ENCODE peak calls at places on chromosome 22, in five cellular contexts. L is ovary, D is cardiac muscle cell, Z is tibial nerve, X is right lobe of liver. M is an unnamed sample. For H3K9me3, the result is how much of the 10 kb centered on the place peaks cover.

GRCh38 chr22:39248254-39248653 is 3.5 kb upstream of the PDGFB start:
- DNase-seq in D (no peak), X (no peak), Z (no peak), L (no peak), M (no peak)

GRCh38 chr22:22446527-22446926 is 62.0 kb downstream of the ZNF280B start:
- DNase-seq in Z (no peak), D (peak), L (no peak), X (no peak), M (no peak)

GRCh38 chr22:17997456-17997855 is 26.9 kb downstream of the MICAL3 start:
- DNase-seq in L (no peak), X (no peak), D (no peak), Z (no peak), M (no peak)

GRCh38 chr22:17065433-17065832 is 19.4 kb upstream of the IL17RA start:
- DNase-seq in D (no peak), L (no peak), Z (no peak), X (no peak), M (no peak)

GRCh38 chr22:38284042-38284402 is 11.2 kb upstream of the TMEM184B start:
- DNase-seq in Z (no peak), D (peak), L (no peak), X (no peak), M (no peak)

GRCh38 chr22:24156915-24157782 is 24.1 kb upstream of the SUSD2 start:
- DNase-seq in L (peak), D (peak), Z (peak), X (peak), M (peak)

GRCh38 chr22:44709881-44710400 is 7.9 kb downstream of the PRR5 start:
- DNase-seq in Z (no peak), L (no peak), X (no peak), D (no peak), M (no peak)

GRCh38 chr22:29299136-29299900 is 7.1 kb upstream of the GAS2L1 start:
- DNase-seq in X (no peak), D (no peak), L (peak), Z (no peak), M (no peak)

GRCh38 chr22:33492210-33492651 is 428.0 kb downstream of the LARGE1 start:
- DNase-seq in Z (no peak), D (no peak), X (no peak), L (no peak), M (no peak)

GRCh38 chr22:18050065-18050464 is 25.7 kb upstream of the MICAL3 start:
- DNase-seq in Z (no peak), D (no peak), X (no peak), L (no peak), M (no peak)

GRCh38 chr22:47918276-47918928 is 1156.0 kb downstream of the TBC1D22A start:
- DNase-seq in X (no peak), D (no peak), L (no peak), Z (no peak), M (no peak)

GRCh38 chr22:37010976-37011375 is 8.3 kb downstream of the TST start:
- DNase-seq in Z (no peak), L (no peak), D (no peak), X (peak), M (no peak)

GRCh38 chr22:33747576-33748180 is 172.6 kb downstream of the LARGE1 start:
- DNase-seq in Z (no peak), X (no peak), L (no peak), D (no peak), M (peak)

GRCh38 chr22:42326301-42326700 is 55.8 kb upstream of the TCF20 start:
- DNase-seq in D (no peak), L (no peak), Z (no peak), X (no peak), M (no peak)

GRCh38 chr22:39237276-39238123 is 7.3 kb downstream of the PDGFB start:
- DNase-seq in Z (no peak), X (no peak), D (no peak), L (no peak), M (no peak)

GRCh38 chr22:36470162-36470993 is 11.1 kb downstream of the TXN2 start:
- DNase-seq in X (peak), L (peak), Z (peak), D (peak), M (peak)

GRCh38 chr22:30362632-30363281 is 6.0 kb downstream of the CCDC157 start:
- DNase-seq in L (no peak), X (no peak), D (no peak), Z (no peak), M (no peak)

GRCh38 chr22:29756341-29756740 is 10.5 kb downstream of the ZMAT5 start:
- DNase-seq in Z (no peak), D (no peak), X (no peak), L (no peak), M (no peak)

GRCh38 chr22:49328076-49328475 is 499.6 kb downstream of the BRD1 start:
- DNase-seq in Z (no peak), D (no peak), X (no peak), L (no peak), M (no peak)

GRCh38 chr22:49326558-49326957 is 501.1 kb downstream of the BRD1 start:
- DNase-seq in X (no peak), D (no peak), Z (no peak), L (no peak), M (no peak)

GRCh38 chr22:49328630-49329405 is 498.9 kb downstream of the BRD1 start:
- DNase-seq in X (no peak), L (no peak), D (no peak), Z (no peak), M (no peak)

GRCh38 chr22:49325531-49326395 is 501.9 kb downstream of the BRD1 start:
- DNase-seq in L (no peak), X (no peak), D (no peak), Z (no peak), M (no peak)

GRCh38 chr22:49327411-49327810 is 500.3 kb downstream of the BRD1 start:
- DNase-seq in Z (no peak), X (no peak), L (no peak), D (no peak), M (no peak)
- H3K9me3 ChIP-seq in Z (under half), X (under half), L (under half), D (under half), M (under half)

GRCh38 chr22:20510811-20511577 is 3.6 kb downstream of the MED15 start:
- DNase-seq in L (no peak), X (no peak), D (no peak), Z (no peak), M (no peak)

GRCh38 chr22:20509344-20510047 is 2.1 kb downstream of the MED15 start:
- DNase-seq in Z (peak), X (no peak), D (peak), L (peak), M (peak)

GRCh38 chr22:20506543-20507252 is 712 bp upstream of the MED15 start:
- DNase-seq in L (no peak), X (no peak), Z (no peak), D (no peak), M (no peak)

GRCh38 chr22:20507253-20508066 is at the start of gene MED15:
- DNase-seq in X (peak), L (peak), D (peak), Z (peak), M (peak)

GRCh38 chr22:20508815-20509271 is 1.4 kb downstream of the MED15 start:
- DNase-seq in Z (no peak), X (no peak), L (no peak), D (no peak), M (no peak)
- H3K4me3 ChIP-seq in Z (peak), X (peak), L (peak), D (peak), M (no peak)

GRCh38 chr22:27832606-27833005 is 31.1 kb upstream of the MN1 start:
- DNase-seq in L (no peak), D (no peak), Z (no peak), X (peak), M (no peak)

GRCh38 chr22:27836181-27836580 is 34.6 kb upstream of the MN1 start:
- DNase-seq in Z (no peak), X (no peak), L (no peak), D (no peak), M (no peak)

GRCh38 chr22:27834364-27835185 is 33.0 kb upstream of the MN1 start:
- DNase-seq in D (no peak), X (peak), Z (no peak), L (no peak), M (no peak)

GRCh38 chr22:27835446-27835845 is 33.9 kb upstream of the MN1 start:
- DNase-seq in X (no peak), L (no peak), D (peak), Z (no peak), M (no peak)

GRCh38 chr22:27833803-27834202 is 32.2 kb upstream of the MN1 start:
- DNase-seq in Z (no peak), D (no peak), X (no peak), L (no peak), M (no peak)
- TF ChIP-seq CTCF in Z (no peak), D (no peak), X (no peak), L (no peak), M (no peak)

GRCh38 chr22:49551897-49552659 is 275.6 kb downstream of the BRD1 start:
- DNase-seq in Z (no peak), D (no peak), X (peak), L (no peak), M (no peak)
- H3K9me3 ChIP-seq in Z (under half), D (under half), X (under half), L (under half), M (under half)

DNA sequence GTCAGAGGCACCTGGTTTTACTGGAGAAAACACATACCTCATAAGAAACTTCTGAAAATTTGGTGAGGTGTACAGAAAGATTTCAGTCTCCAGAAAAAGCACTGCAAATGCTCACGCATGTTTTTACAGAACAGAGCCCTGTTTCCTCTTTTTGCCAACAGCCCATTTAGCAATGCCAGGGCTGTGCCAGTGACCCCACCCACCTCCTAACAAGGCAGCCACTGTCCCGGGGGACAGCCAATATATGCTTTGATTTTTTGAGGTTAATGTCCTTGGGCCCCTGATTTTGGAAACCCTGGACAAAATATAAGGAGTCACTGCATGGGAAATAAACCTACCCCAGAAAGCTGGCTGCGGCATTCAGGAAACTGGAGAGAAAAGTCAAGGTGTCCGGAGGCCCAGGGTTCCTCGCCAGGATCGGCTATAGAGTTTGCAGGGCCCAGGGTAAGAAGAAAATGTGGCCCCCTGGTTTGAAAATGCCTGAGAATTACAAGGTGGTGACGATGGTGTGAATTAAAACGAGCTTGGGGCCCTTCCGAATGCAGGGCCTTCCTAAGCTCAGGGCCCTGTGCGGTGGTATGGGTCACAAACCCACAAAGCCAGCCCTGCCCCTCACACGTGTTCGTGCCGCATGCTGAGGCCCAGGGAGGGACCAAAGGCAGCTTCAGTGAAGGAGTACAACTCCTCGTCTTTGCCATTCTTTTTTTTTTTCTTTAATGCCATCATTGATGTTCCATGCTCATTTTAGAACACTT is 71.1 kb upstream of the WNT7B start:
- DNase-seq in Z (peak), D (no peak), X (peak), L (peak), M (peak)
- H3K4me3 ChIP-seq in Z (peak), D (no peak), X (no peak), L (no peak), M (no peak)

DNA sequence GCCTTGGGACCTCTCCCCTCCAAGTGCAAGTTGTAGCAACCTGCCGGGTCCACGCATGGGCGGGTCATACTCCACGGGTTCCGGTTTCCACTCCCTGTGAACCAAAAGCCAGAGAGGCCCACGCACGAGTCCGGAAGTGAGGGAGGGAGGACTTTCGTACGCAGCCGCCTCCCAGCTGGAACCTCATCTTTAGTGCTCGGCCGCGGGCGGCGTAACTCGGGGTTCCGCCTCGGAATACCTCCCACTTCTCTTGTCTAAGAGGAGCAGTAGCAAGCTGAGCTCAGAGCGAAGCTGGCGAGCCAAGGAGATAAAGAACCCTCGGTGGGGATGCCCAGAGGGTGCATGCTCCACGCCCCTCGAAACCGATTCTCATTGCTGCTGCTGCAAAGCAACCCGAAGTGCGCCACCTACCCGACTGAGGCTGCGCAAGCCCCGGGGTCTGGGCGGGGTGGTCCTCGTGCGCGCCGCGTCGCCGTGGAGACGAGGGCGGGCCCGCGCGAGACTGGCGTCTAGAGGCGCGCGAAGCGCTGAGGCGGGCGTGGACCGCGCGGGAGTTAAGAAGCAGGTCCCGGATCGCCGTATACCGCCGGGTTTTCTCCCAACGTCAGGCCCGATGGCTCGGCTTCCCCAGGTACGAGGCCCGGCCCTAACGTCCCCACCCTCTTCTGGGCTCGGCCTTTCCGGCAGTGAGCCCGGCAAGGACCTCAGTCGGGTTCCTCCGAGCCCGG is at the start of gene SFI1:
- DNase-seq in L (peak), Z (peak), D (peak), X (peak), M (peak)
- TF ChIP-seq CTCF in L (peak), Z (no peak), D (peak), X (peak), M (no peak)

GRCh38 chr22:46439576-46440465 is 97.6 kb downstream of the CELSR1 start:
- DNase-seq in X (no peak), Z (no peak), L (no peak), D (no peak), M (no peak)
- H3K9me3 ChIP-seq in X (under half), Z (under half), L (under half), D (under half), M (under half)